ENCODE peak calls at places on chromosome 17, in five cellular contexts. M is hepatocyte, G is mucosa of gallbladder, W is NCI-H1436, R is bronchial epithelial cell. J is an unnamed sample.

GRCh38 chr17:72056727-72057290 is 64.0 kb upstream of the SOX9 start:
- DNase-seq in M (no peak), G (no peak), W (no peak), R (no peak), J (no peak)

GRCh38 chr17:65190467-65191095 is 53.4 kb downstream of the RGS9 start:
- DNase-seq in M (no peak), G (no peak), W (no peak), R (peak; percentile 26), J (no peak)

GRCh38 chr17:62626719-62627218 is 701 bp upstream of the MRC2 start:
- DNase-seq in M (peak; percentile 68), G (peak; percentile 56), W (no peak), R (peak; percentile 55), J (no peak)

GRCh38 chr17:79670537-79671386 is 59.9 kb upstream of the RBFOX3 start:
- DNase-seq in M (no peak), G (no peak), W (peak; percentile 4), R (no peak), J (no peak)

GRCh38 chr17:20999044-20999573 is 43.7 kb downstream of the USP22 start:
- DNase-seq in M (peak; percentile 6), G (no peak), W (no peak), R (no peak), J (no peak)

GRCh38 chr17:40582328-40582901 is 17.1 kb upstream of the CCR7 start:
- DNase-seq in M (no peak), G (peak; percentile 50), W (peak; percentile 81), R (peak; percentile 79), J (no peak)

GRCh38 chr17:63356275-63356905 is 89.7 kb downstream of the CYB561 start:
- DNase-seq in M (peak; percentile 41), G (no peak), W (no peak), R (peak; percentile 22), J (no peak)

GRCh38 chr17:77858291-77859034 is 100.0 kb upstream of the TNRC6C start:
- DNase-seq in M (no peak), G (no peak), W (no peak), R (no peak), J (no peak)

GRCh38 chr17:61757168-61757567 is 106.2 kb downstream of the BRIP1 start:
- DNase-seq in M (no peak), G (no peak), W (no peak), R (no peak), J (no peak)

GRCh38 chr17:34580685-34581445 is 1.5 kb downstream of the TMEM132E start:
- DNase-seq in M (peak; percentile 17), G (no peak), W (no peak), R (no peak), J (no peak)

GRCh38 chr17:79721993-79722671 is 8.6 kb upstream of the ENPP7 start:
- DNase-seq in M (no peak), G (no peak), W (no peak), R (no peak), J (no peak)

GRCh38 chr17:70968302-70968701 is 799.0 kb downstream of the KCNJ2 start:
- DNase-seq in M (no peak), G (no peak), W (no peak), R (peak; percentile 68), J (no peak)

GRCh38 chr17:28592260-28592659 is 6.6 kb downstream of the SPAG5 start:
- DNase-seq in M (no peak), G (no peak), W (no peak), R (no peak), J (no peak)

GRCh38 chr17:62147284-62147683 is 82.2 kb upstream of the MED13 start:
- DNase-seq in M (no peak), G (no peak), W (no peak), R (no peak), J (no peak)

GRCh38 chr17:40179923-40180659 is 2.8 kb downstream of the RAPGEFL1 start:
- DNase-seq in M (no peak), G (no peak), W (no peak), R (peak; percentile 61), J (no peak)

GRCh38 chr17:62064791-62065563 is at the start of gene MED13:
- DNase-seq in M (peak; percentile 81), G (peak; percentile 56), W (peak; percentile 32), R (no peak), J (peak; percentile 87)

GRCh38 chr17:81551458-81552243 is 502 bp downstream of the FAAP100 start:
- DNase-seq in M (peak; percentile 44), G (no peak), W (no peak), R (no peak), J (peak; percentile 52)

GRCh38 chr17:3986939-3987335 is 22.7 kb upstream of the ATP2A3 start:
- DNase-seq in M (no peak), G (no peak), W (no peak), R (no peak), J (no peak)

GRCh38 chr17:69828087-69828486 is 246.9 kb upstream of the KCNJ16 start:
- DNase-seq in M (no peak), G (no peak), W (no peak), R (no peak), J (no peak)

GRCh38 chr17:29048440-29049360 is 5.8 kb downstream of the PIPOX start:
- DNase-seq in M (peak; percentile 22), G (no peak), W (peak; percentile 34), R (no peak), J (no peak)

GRCh38 chr17:31494259-31495048 is 103.0 kb downstream of the RAB11FIP4 start:
- DNase-seq in M (no peak), G (peak; percentile 63), W (no peak), R (peak; percentile 84), J (no peak)

GRCh38 chr17:63966646-63967265 is 6.0 kb downstream of the SCN4A start:
- DNase-seq in M (no peak), G (no peak), W (no peak), R (no peak), J (no peak)

GRCh38 chr17:49358638-49359247 is 3.3 kb downstream of the ZNF652 start:
- DNase-seq in M (no peak), G (no peak), W (no peak), R (no peak), J (no peak)

GRCh38 chr17:8185580-8186445 is 4.2 kb downstream of the BORCS6 start:
- DNase-seq in M (peak; percentile 91), G (peak; percentile 94), W (peak; percentile 58), R (peak; percentile 43), J (peak; percentile 95)

GRCh38 chr17:3888343-3889171 is 4.3 kb downstream of the CAMKK1 start:
- DNase-seq in M (peak; percentile 72), G (peak; percentile 72), W (peak; percentile 84), R (peak; percentile 83), J (no peak)

GRCh38 chr17:83182620-83183063 is 103.2 kb downstream of the METRNL start:
- DNase-seq in M (peak; percentile 3), G (peak; percentile 11), W (no peak), R (no peak), J (peak; percentile 29)

GRCh38 chr17:77640916-77641605 is 317.4 kb upstream of the TNRC6C start:
- DNase-seq in M (no peak), G (no peak), W (no peak), R (no peak), J (no peak)

GRCh38 chr17:19387921-19388521 is 1.0 kb upstream of the MFAP4 start:
- DNase-seq in M (peak; percentile 83), G (no peak), W (no peak), R (peak; percentile 23), J (no peak)

GRCh38 chr17:8922923-8923322 is 42.6 kb downstream of the PIK3R5 start:
- DNase-seq in M (no peak), G (no peak), W (no peak), R (no peak), J (no peak)

GRCh38 chr17:74380959-74381808 is 13.9 kb downstream of the GPR142 start:
- DNase-seq in M (no peak), G (no peak), W (no peak), R (no peak), J (no peak)

GRCh38 chr17:32510466-32510865 is 23.7 kb downstream of the CDK5R1 start:
- DNase-seq in M (no peak), G (no peak), W (no peak), R (no peak), J (no peak)

GRCh38 chr17:53462393-53462811 is 360.3 kb upstream of the KIF2B start:
- DNase-seq in M (no peak), G (no peak), W (no peak), R (peak; percentile 15), J (no peak)

GRCh38 chr17:77285594-77286390 is 145.0 kb downstream of the SEC14L1 start:
- DNase-seq in M (peak; percentile 75), G (peak; percentile 51), W (no peak), R (peak; percentile 93), J (peak; percentile 80)

GRCh38 chr17:77817953-77818352 is 140.6 kb upstream of the TNRC6C start:
- DNase-seq in M (no peak), G (no peak), W (no peak), R (no peak), J (no peak)

GRCh38 chr17:39607057-39607850 is 466 bp downstream of the NEUROD2 start:
- DNase-seq in M (no peak), G (no peak), W (no peak), R (no peak), J (peak; percentile 59)

GRCh38 chr17:1907818-1908698 is 78.3 kb downstream of the RPA1 start:
- DNase-seq in M (peak; percentile 54), G (no peak), W (no peak), R (no peak), J (no peak)